ENCODE peak calls at places on chromosome 1, in ten cellular contexts. D is heart right ventricle; F is stimulated activated CD4-positive, alpha-beta T cell treated with anti-CD3 and anti-CD28 coated beads, Interleukin-2, amount 100 ng/mL, for 24 hours; H is T1000; X is naive B cell; T is CD8-positive, alpha-beta memory T cell; I is GDM1; V is progenitor cell of endocrine pancreas; P is iris pigment epithelial cell; M is H7. L is an unnamed sample.

GRCh38 chr1:20975668-20976067 is 188.6 kb upstream of the HP1BP3 start:
- DNase-seq in D (no peak), F (no peak), H (no peak), X (no peak), T (no peak), I (no peak), V (no peak), P (no peak), M (no peak), L (no peak)

GRCh38 chr1:11134352-11135266 is 34.9 kb upstream of the EXOSC10 start:
- DNase-seq in D (no peak), F (no peak), H (peak; percentile 64), X (no peak), T (no peak), I (no peak), V (no peak), P (peak; percentile 36), M (no peak), L (peak; percentile 23)

GRCh38 chr1:158037876-158038359 is 44.5 kb downstream of the KIRREL1 start:
- DNase-seq in D (no peak), F (no peak), H (peak; percentile 54), X (no peak), T (no peak), I (no peak), V (no peak), P (peak; percentile 34), M (no peak), L (no peak)

GRCh38 chr1:234584926-234585325 is 25.1 kb downstream of the IRF2BP2 start:
- DNase-seq in D (peak; percentile 41), F (no peak), H (no peak), X (no peak), T (no peak), I (no peak), V (no peak), P (no peak), M (no peak), L (no peak)

GRCh38 chr1:233412812-233413211 is 85.3 kb downstream of the MAP3K21 start:
- DNase-seq in D (no peak), F (no peak), H (no peak), X (no peak), T (no peak), I (no peak), V (no peak), P (no peak), M (no peak), L (no peak)

GRCh38 chr1:67987046-67987799 is 63.2 kb downstream of the DIRAS3 start:
- DNase-seq in D (no peak), F (no peak), H (peak; percentile 44), X (no peak), T (no peak), I (no peak), V (no peak), P (peak; percentile 97), M (no peak), L (no peak)

GRCh38 chr1:65958561-65959350 is 166.1 kb downstream of the PDE4B start:
- DNase-seq in D (no peak), F (peak; percentile 24), H (no peak), X (peak; percentile 48), T (no peak), I (no peak), V (no peak), P (peak; percentile 47), M (peak; percentile 10), L (peak; percentile 1)

GRCh38 chr1:210250665-210250997 is 18.0 kb downstream of the SERTAD4 start:
- DNase-seq in D (no peak), F (no peak), H (no peak), X (no peak), T (no peak), I (no peak), V (no peak), P (no peak), M (peak; percentile 83), L (no peak)

GRCh38 chr1:51421961-51422360 is 91.6 kb upstream of the TTC39A start:
- DNase-seq in D (no peak), F (no peak), H (no peak), X (peak; percentile 42), T (no peak), I (no peak), V (no peak), P (peak; percentile 76), M (peak; percentile 47), L (no peak)